ENCODE peak calls at places on chromosomes 2 and 18, in seven cellular contexts. D is CD8-positive, alpha-beta T cell; B is NCI-H2171 treated with DMSO at 0.1 percent for 48 hours; R is head of caudate nucleus; L is stromal cell of bone marrow; K is heart left ventricle; F is EH. W is an unnamed sample.

GRCh38 chr2:25323042-25323514 is 18.6 kb downstream of the DNMT3A start:
- DNase-seq in L (no peak), D (peak; percentile 51), K (no peak), F (peak; percentile 84), R (no peak), B (no peak), W (peak; percentile 64)

GRCh38 chr18:58078889-58079573 is 35.0 kb downstream of the NEDD4L start:
- DNase-seq in D (no peak), L (no peak), K (no peak), B (peak; percentile 63), R (no peak), F (no peak), W (no peak)

GRCh38 chr2:107591541-107591940 is 235.2 kb upstream of the RGPD4 start:
- DNase-seq in R (no peak), K (no peak), L (no peak), F (peak; percentile 75), D (no peak), B (no peak), W (no peak)

GRCh38 chr2:101830555-101830954 is 133.0 kb downstream of the MAP4K4 start:
- DNase-seq in D (no peak), R (no peak), F (peak; percentile 70), L (peak; percentile 59), B (no peak), K (no peak), W (no peak)

GRCh38 chr2:221624475-221624874 is 52.4 kb upstream of the EPHA4 start:
- DNase-seq in D (no peak), B (no peak), R (no peak), K (no peak), F (no peak), L (no peak), W (no peak)

GRCh38 chr18:6776193-6776592 is 46.7 kb downstream of the ARHGAP28 start:
- DNase-seq in F (peak; percentile 82), R (no peak), B (no peak), L (peak; percentile 73), D (no peak), K (no peak), W (no peak)

GRCh38 chr2:38146917-38147307 is 71.0 kb upstream of the CYP1B1 start:
- DNase-seq in F (peak; percentile 96), R (no peak), L (peak; percentile 94), D (no peak), K (peak; percentile 73), B (no peak), W (no peak)

GRCh38 chr2:230796280-230796862 is 68.4 kb upstream of the ITM2C start:
- DNase-seq in L (peak; percentile 63), R (no peak), D (no peak), K (no peak), F (peak; percentile 91), B (no peak), W (no peak)

GRCh38 chr2:70852824-70853223 is 17.2 kb upstream of the CD207 start:
- DNase-seq in K (no peak), D (no peak), L (no peak), R (no peak), F (no peak), B (no peak), W (no peak)

GRCh38 chr2:172248381-172249173 is 145.9 kb upstream of the DLX2 start:
- DNase-seq in D (no peak), R (no peak), F (peak; percentile 57), L (no peak), B (no peak), K (no peak), W (no peak)

GRCh38 chr2:238507836-238508235 is 81.1 kb downstream of the ASB1 start:
- DNase-seq in B (no peak), F (no peak), L (no peak), K (no peak), R (no peak), D (no peak), W (no peak)

GRCh38 chr2:174654429-174654941 is 56.9 kb upstream of the WIPF1 start:
- DNase-seq in K (no peak), F (peak; percentile 35), B (no peak), D (no peak), R (no peak), L (peak; percentile 57), W (no peak)

GRCh38 chr2:117470311-117471095 is 344.0 kb upstream of the DDX18 start:
- DNase-seq in B (peak; percentile 23), D (no peak), F (no peak), L (no peak), K (no peak), R (peak; percentile 8), W (no peak)

GRCh38 chr2:145617906-145618305 is 1098.0 kb upstream of the ZEB2 start:
- DNase-seq in K (no peak), B (no peak), F (peak; percentile 75), D (no peak), R (no peak), L (no peak), W (no peak)

GRCh38 chr2:14902953-14903352 is 270.4 kb downstream of the LRATD1 start:
- DNase-seq in B (no peak), R (no peak), L (no peak), D (no peak), F (no peak), K (no peak), W (no peak)

GRCh38 chr2:275457-275856 is 10.7 kb downstream of the ACP1 start:
- DNase-seq in F (no peak), D (no peak), R (no peak), K (no peak), L (no peak), B (no peak), W (no peak)

GRCh38 chr18:45357681-45358470 is 257.4 kb upstream of the SLC14A2 start:
- DNase-seq in D (no peak), F (peak; percentile 23), B (no peak), K (no peak), L (peak; percentile 49), R (no peak), W (no peak)

GRCh38 chr2:112724611-112725525 is 4.0 kb downstream of the NT5DC4 start:
- DNase-seq in L (no peak), R (no peak), B (no peak), K (no peak), D (no peak), F (peak; percentile 29), W (no peak)

GRCh38 chr2:219636144-219636915 is 8.9 kb downstream of the SLC4A3 start:
- DNase-seq in D (no peak), R (no peak), K (no peak), L (no peak), F (no peak), B (no peak), W (no peak)

W was measured in CD4-positive, alpha-beta memory T cell.